ENCODE peak calls at places on chromosomes 5 and 9, in four cellular contexts. U is body of pancreas, T is sigmoid colon, C is heart left ventricle. B is an unnamed sample.

GRCh38 chr5:55036477-55036876 is 12.4 kb downstream of the GZMK start:
- DNase-seq in U (no peak), T (no peak), C (no peak), B (no peak)

GRCh38 chr9:94156549-94157407 is 72.5 kb downstream of the PTPDC1 start:
- DNase-seq in U (peak), T (peak), C (peak), B (peak)

GRCh38 chr9:73167614-73168013 is 15.9 kb downstream of the ANXA1 start:
- DNase-seq in U (no peak), T (no peak), C (no peak), B (no peak)

GRCh38 chr5:115977988-115978387 is 15.7 kb downstream of the LVRN start:
- DNase-seq in U (no peak), T (no peak), C (no peak), B (no peak)

GRCh38 chr5:77993141-77993540 is 217.0 kb upstream of the TBCA start:
- DNase-seq in U (no peak), T (no peak), C (no peak), B (no peak)

GRCh38 chr5:64939772-64940510 is 171.2 kb downstream of the CWC27 start:
- DNase-seq in U (no peak), T (peak), C (no peak), B (peak)

GRCh38 chr5:149161026-149161687 is 19.9 kb downstream of the ABLIM3 start:
- DNase-seq in U (no peak), T (no peak), C (no peak), B (peak)

GRCh38 chr5:91291628-91292569 is 91.2 kb downstream of the ARRDC3 start:
- DNase-seq in U (no peak), T (no peak), C (no peak), B (no peak)

GRCh38 chr5:132221781-132222648 is 5.6 kb downstream of the P4HA2 start:
- DNase-seq in U (peak), T (peak), C (peak), B (no peak)

GRCh38 chr9:90024419-90024818 is 419.6 kb downstream of the GADD45G start:
- DNase-seq in U (no peak), T (no peak), C (no peak), B (no peak)

GRCh38 chr9:127751269-127752054 is 16.4 kb upstream of the TOR2A start:
- DNase-seq in U (peak), T (no peak), C (no peak), B (no peak)

GRCh38 chr5:61332369-61332745 is 299 bp downstream of the ZSWIM6 start:
- DNase-seq in U (peak), T (peak), C (peak), B (peak)

GRCh38 chr9:70490478-70490877 is 76.0 kb upstream of the KLF9 start:
- DNase-seq in U (no peak), T (no peak), C (no peak), B (no peak)

GRCh38 chr5:74848553-74849025 is 17.6 kb downstream of the FAM169A start:
- DNase-seq in U (no peak), T (no peak), C (no peak), B (no peak)

GRCh38 chr5:43560128-43560527 is 3.3 kb upstream of the PAIP1 start:
- DNase-seq in U (no peak), T (no peak), C (no peak), B (no peak)

GRCh38 chr9:112782218-112782617 is 31.7 kb downstream of the SNX30 start:
- DNase-seq in U (no peak), T (no peak), C (no peak), B (no peak)

GRCh38 chr5:29899583-29899982 is 1293.9 kb upstream of the CDH6 start:
- DNase-seq in U (no peak), T (no peak), C (no peak), B (peak)

GRCh38 chr5:79878721-79879336 is 112.2 kb downstream of the MTX3 start:
- DNase-seq in U (no peak), T (no peak), C (no peak), B (no peak)

GRCh38 chr9:23573800-23574199 is 252.2 kb downstream of the ELAVL2 start:
- DNase-seq in U (no peak), T (no peak), C (no peak), B (no peak)

GRCh38 chr5:141641634-141642278 is 5.0 kb downstream of the RELL2 start:
- DNase-seq in U (no peak), T (no peak), C (no peak), B (no peak)

GRCh38 chr9:132994410-132995120 is 16.1 kb downstream of the GFI1B start:
- DNase-seq in U (no peak), T (no peak), C (no peak), B (peak)

GRCh38 chr9:96400132-96400910 is 16.8 kb upstream of the SLC35D2 start:
- DNase-seq in U (no peak), T (no peak), C (no peak), B (no peak)

GRCh38 chr5:53342261-53342660 is 138.2 kb upstream of the FST start:
- DNase-seq in U (no peak), T (no peak), C (no peak), B (no peak)

GRCh38 chr9:125752070-125752628 is 5.0 kb downstream of the PBX3 start:
- DNase-seq in U (no peak), T (no peak), C (no peak), B (no peak)

GRCh38 chr9:124428751-124429529 is 13.7 kb upstream of the PSMB7 start:
- DNase-seq in U (no peak), T (peak), C (peak), B (no peak)

DNA sequence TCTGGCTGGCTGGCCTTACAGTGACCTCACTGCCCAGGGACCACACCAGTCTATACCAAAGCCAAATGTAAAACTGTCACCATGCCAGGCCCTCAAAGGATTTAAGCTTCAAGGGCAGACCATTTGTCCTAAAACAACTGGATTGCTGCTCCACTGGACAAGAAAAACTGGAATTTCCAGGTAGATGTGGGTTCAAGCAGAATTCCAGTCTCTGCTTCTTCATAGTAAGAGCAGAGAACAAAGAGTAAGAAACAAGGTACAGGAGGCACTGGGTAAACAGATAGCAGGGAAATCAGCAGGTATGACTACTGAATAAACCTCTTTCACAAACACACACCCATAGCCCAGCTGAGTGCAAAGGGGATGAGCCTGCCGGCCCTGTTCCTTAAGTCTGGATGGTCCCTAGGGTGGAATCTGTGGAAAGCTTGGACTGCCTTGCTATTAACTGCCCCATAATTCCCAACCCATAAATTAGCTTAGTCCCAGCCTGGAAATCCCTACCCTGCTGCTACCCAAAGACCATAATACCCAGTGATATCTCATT is 5.5 kb downstream of the B4GALT1 start:
- DNase-seq in U (peak), T (no peak), C (peak), B (no peak)
- TF ChIP-seq POLR2A in U (no peak), T (no peak), C (no peak), B (no peak)

GRCh38 chr5:31492824-31493223 is 39.1 kb downstream of the DROSHA start:
- DNase-seq in U (no peak), T (no peak), C (no peak), B (no peak)

GRCh38 chr5:31485376-31486207 is 46.3 kb downstream of the DROSHA start:
- DNase-seq in U (no peak), T (no peak), C (no peak), B (no peak)

GRCh38 chr5:31481531-31481930 is 50.4 kb downstream of the DROSHA start:
- DNase-seq in U (no peak), T (no peak), C (no peak), B (no peak)

DNA sequence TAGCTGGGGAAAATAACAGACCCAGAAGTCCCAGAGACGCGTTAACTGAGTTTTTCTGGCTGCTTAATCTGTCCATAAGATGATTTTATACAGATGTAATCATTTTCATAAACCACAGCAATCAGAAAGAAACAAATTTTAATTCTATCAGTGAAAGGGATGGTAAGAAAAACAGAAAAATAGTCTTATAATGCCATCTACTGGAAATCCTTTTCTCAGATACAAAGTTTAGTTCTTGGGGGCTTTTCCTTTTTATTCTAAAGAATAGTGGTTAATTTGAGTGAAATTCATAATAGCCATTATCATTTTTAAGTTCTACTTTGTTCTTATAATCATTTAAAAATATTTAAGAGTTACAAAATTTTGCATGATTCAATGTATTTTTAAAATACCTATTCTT is 44.4 kb downstream of the DROSHA start:
- DNase-seq in U (no peak), T (no peak), C (no peak), B (no peak)
- TF ChIP-seq CTCF in U (no peak), T (no peak), C (no peak), B (no peak)

GRCh38 chr5:173468821-173469251 is 140.6 kb upstream of the STC2 start:
- DNase-seq in U (no peak), T (no peak), C (no peak), B (no peak)
- TF ChIP-seq POLR2A in U (no peak), T (no peak), C (no peak), B (no peak)

GRCh38 chr9:136625101-136626065 is 37.3 kb upstream of the EGFL7 start:
- DNase-seq in U (peak), T (peak), C (peak), B (peak)
- TF ChIP-seq CTCF in U (peak), T (peak), C (peak), B (peak)

GRCh38 chr5:8474569-8474930 is 605.6 kb downstream of the MTRR start:
- DNase-seq in U (no peak), T (no peak), C (no peak), B (no peak)
- TF ChIP-seq POLR2A in U (no peak), T (no peak), C (no peak), B (no peak)

GRCh38 chr5:175701797-175702196 is 43.9 kb downstream of the HRH2 start:
- DNase-seq in U (no peak), T (peak), C (no peak), B (no peak)

GRCh38 chr5:175696855-175697198 is 39.0 kb downstream of the HRH2 start:
- DNase-seq in U (no peak), T (no peak), C (no peak), B (no peak)

GRCh38 chr5:175697846-175698245 is 40.0 kb downstream of the HRH2 start:
- DNase-seq in U (no peak), T (peak), C (no peak), B (peak)

GRCh38 chr5:175698401-175699115 is 40.7 kb downstream of the HRH2 start:
- DNase-seq in U (no peak), T (peak), C (no peak), B (no peak)

GRCh38 chr5:175700991-175701390 is 43.1 kb downstream of the HRH2 start:
- DNase-seq in U (no peak), T (no peak), C (no peak), B (peak)
- TF ChIP-seq CTCF in U (peak), T (no peak), C (no peak), B (peak)

GRCh38 chr9:33236571-33236970 is 3.4 kb upstream of the SPINK4 start:
- DNase-seq in U (no peak), T (no peak), C (no peak), B (no peak)

GRCh38 chr9:33230756-33231691 is 8.9 kb upstream of the SPINK4 start:
- DNase-seq in U (no peak), T (no peak), C (no peak), B (no peak)

GRCh38 chr9:33234511-33235467 is 5.2 kb upstream of the SPINK4 start:
- DNase-seq in U (no peak), T (no peak), C (no peak), B (no peak)

GRCh38 chr9:33232866-33233265 is 7.1 kb upstream of the SPINK4 start:
- DNase-seq in U (no peak), T (no peak), C (no peak), B (no peak)

GRCh38 chr9:33233659-33234335 is 6.2 kb upstream of the SPINK4 start:
- DNase-seq in U (peak), T (no peak), C (no peak), B (no peak)
- TF ChIP-seq POLR2A in U (no peak), T (no peak), C (no peak), B (no peak)

GRCh38 chr9:131635285-131635684 is 90.0 kb downstream of the PRRT1B start:
- DNase-seq in U (peak), T (peak), C (peak), B (peak)
- TF ChIP-seq CTCF in U (peak), T (no peak), C (no peak), B (no peak)